ENCODE peak calls at places on chromosomes 4 and X, in eight cellular contexts. R is AG09319; N is T follicular helper cell; Y is epithelial cell of esophagus; W is CD8-positive, alpha-beta memory T cell; Q is NCI-H1436; H is astrocyte; I is GM13976. D is an unnamed sample.

GRCh38 chr4:8589336-8589735 is 3.2 kb upstream of the CPZ start:
- DNase-seq in H (no peak), W (no peak), Q (no peak), N (no peak), Y (no peak), R (no peak), I (no peak), D (no peak)

GRCh38 chr4:83011779-83012630 is 1.4 kb upstream of the LIN54 start:
- DNase-seq in R (no peak), H (no peak), Q (no peak), I (peak), W (peak), N (no peak), Y (peak), D (no peak)

GRCh38 chr4:56648245-56649151 is 32.6 kb downstream of the HOPX start:
- DNase-seq in R (no peak), W (no peak), N (no peak), Y (peak), I (no peak), H (no peak), Q (no peak), D (no peak)

GRCh38 chr4:94974773-94975172 is 217.0 kb downstream of the BMPR1B start:
- DNase-seq in Q (no peak), I (no peak), H (peak), N (no peak), R (no peak), W (no peak), Y (peak), D (no peak)

GRCh38 chrX:40539214-40540142 is 41.3 kb upstream of the ATP6AP2 start:
- DNase-seq in Q (peak), R (peak), H (peak), Y (peak), I (peak), N (peak), W (peak), D (peak)

GRCh38 chr4:16884673-16885460 is 13.6 kb downstream of the LDB2 start:
- DNase-seq in Y (no peak), N (no peak), I (no peak), R (no peak), W (no peak), H (no peak), Q (no peak), D (no peak)

GRCh38 chrX:2484232-2484631 is 16.5 kb downstream of the DHRSX start:
- DNase-seq in Q (no peak), W (no peak), Y (no peak), H (peak), I (no peak), N (no peak), R (no peak), D (no peak)

GRCh38 chr4:54484361-54484760 is 173.4 kb upstream of the KIT start:
- DNase-seq in H (no peak), Y (peak), Q (peak), N (no peak), I (no peak), R (no peak), W (no peak), D (no peak)

GRCh38 chr4:148632476-148632875 is 190.3 kb upstream of the NR3C2 start:
- DNase-seq in H (no peak), Q (no peak), N (no peak), R (no peak), Y (peak), I (no peak), W (no peak), D (no peak)

GRCh38 chr4:56410247-56410646 is 23.0 kb upstream of the AASDH start:
- DNase-seq in H (peak), I (no peak), Q (peak), W (no peak), N (no peak), Y (peak), R (peak), D (no peak)

GRCh38 chrX:79366888-79367749 is at the start of gene ITM2A:
- DNase-seq in Y (peak), N (peak), W (peak), R (no peak), Q (no peak), H (no peak), I (peak), D (no peak)

GRCh38 chr4:123284166-123284565 is 112.4 kb upstream of the SPRY1 start:
- DNase-seq in I (no peak), W (no peak), N (no peak), H (peak), R (peak), Y (no peak), Q (no peak), D (no peak)

GRCh38 chrX:154596290-154596929 is 11.5 kb downstream of the CTAG1A start:
- DNase-seq in H (peak), N (no peak), Y (peak), W (no peak), R (no peak), Q (no peak), I (no peak), D (no peak)

GRCh38 chrX:21972721-21973120 is 32.2 kb downstream of the SMS start:
- DNase-seq in N (peak), Y (peak), W (peak), I (no peak), H (peak), R (no peak), Q (no peak), D (no peak)

GRCh38 chrX:50211510-50211909 is 6.9 kb downstream of the CCNB3 start:
- DNase-seq in I (no peak), N (no peak), W (no peak), Q (no peak), Y (peak), H (no peak), R (no peak), D (no peak)

GRCh38 chr4:146582864-146583263 is 55.8 kb upstream of the POU4F2 start:
- DNase-seq in Q (no peak), N (no peak), R (no peak), W (no peak), H (no peak), Y (peak), I (no peak), D (no peak)

GRCh38 chr4:184298255-184298654 is 80.6 kb upstream of the ENPP6 start:
- DNase-seq in N (no peak), I (no peak), R (no peak), Q (no peak), W (no peak), H (no peak), Y (no peak), D (no peak)

GRCh38 chr4:73589261-73589847 is 30.9 kb downstream of the RASSF6 start:
- DNase-seq in I (no peak), H (peak), Y (peak), R (peak), W (no peak), N (no peak), Q (peak), D (no peak)

GRCh38 chr4:87078987-87079469 is 141.4 kb downstream of the KLHL8 start:
- DNase-seq in I (no peak), R (peak), H (peak), Q (no peak), Y (peak), W (no peak), N (no peak), D (no peak)

GRCh38 chrX:40156472-40157227 is 58.9 kb upstream of the BCOR start:
- DNase-seq in Q (no peak), Y (no peak), W (no peak), I (no peak), N (no peak), H (no peak), R (no peak), D (no peak)

GRCh38 chr4:143390764-143391163 is 54.1 kb downstream of the GAB1 start:
- DNase-seq in Q (no peak), I (no peak), Y (no peak), H (no peak), N (no peak), R (no peak), W (no peak), D (no peak)

GRCh38 chr4:67035501-67035900 is 509.8 kb downstream of the CENPC start:
- DNase-seq in H (peak), N (no peak), W (no peak), Y (peak), I (no peak), Q (no peak), R (no peak), D (no peak)

GRCh38 chrX:8864151-8864550 is 63.0 kb upstream of the FAM9A start:
- DNase-seq in Q (no peak), W (no peak), Y (no peak), N (no peak), H (no peak), R (no peak), I (no peak), D (no peak)

GRCh38 chr4:146029147-146029546 is 90.5 kb upstream of the ZNF827 start:
- DNase-seq in W (no peak), Y (peak), H (peak), R (no peak), N (no peak), Q (no peak), I (no peak), D (no peak)

GRCh38 chrX:139720136-139720535 is 12.2 kb upstream of the MCF2 start:
- DNase-seq in R (no peak), N (no peak), Q (no peak), Y (peak), W (no peak), I (no peak), H (peak), D (no peak)